ENCODE peak calls at places on chromosomes 16 and 17, in nine cellular contexts. Y, X, O, T, R, H, I, K and J are unnamed samples.

GRCh38 chr16:66290431-66290830 is 76.1 kb upstream of the CDH5 start:
- DNase-seq in Y (no peak), X (no peak), O (no peak), T (no peak), R (no peak), H (no peak), I (no peak), K (no peak), J (no peak)

GRCh38 chr16:4407543-4408322 is 8.7 kb downstream of the CORO7 start:
- DNase-seq in Y (no peak), X (no peak), O (no peak), T (no peak), R (no peak), H (no peak), I (peak; percentile 33), K (no peak), J (no peak)

GRCh38 chr16:72939247-72939646 is 108.7 kb downstream of the ZFHX3 start:
- DNase-seq in Y (no peak), X (no peak), O (peak; percentile 39), T (no peak), R (peak; percentile 64), H (no peak), I (peak; percentile 80), K (no peak), J (no peak)

GRCh38 chr16:83520596-83520995 is 287.2 kb upstream of the HSBP1 start:
- DNase-seq in Y (no peak), X (no peak), O (no peak), T (no peak), R (no peak), H (no peak), I (no peak), K (no peak), J (no peak)

GRCh38 chr17:81694810-81695209 is 8.4 kb upstream of the MRPL12 start:
- DNase-seq in Y (no peak), X (no peak), O (no peak), T (no peak), R (no peak), H (no peak), I (no peak), K (no peak), J (no peak)

GRCh38 chr17:77701996-77702395 is 256.5 kb upstream of the TNRC6C start:
- DNase-seq in Y (no peak), X (no peak), O (no peak), T (no peak), R (no peak), H (no peak), I (no peak), K (no peak), J (no peak)

GRCh38 chr16:2829501-2830354 is at the start of gene ZG16B:
- DNase-seq in Y (no peak), X (no peak), O (peak; percentile 58), T (peak; percentile 12), R (peak; percentile 60), H (peak; percentile 36), I (no peak), K (no peak), J (no peak)

GRCh38 chr16:85031451-85031850 is 3.9 kb downstream of the KIAA0513 start:
- DNase-seq in Y (no peak), X (no peak), O (no peak), T (no peak), R (no peak), H (no peak), I (no peak), K (no peak), J (no peak)

GRCh38 chr17:73613271-73613941 is 30.8 kb downstream of the SDK2 start:
- DNase-seq in Y (no peak), X (no peak), O (no peak), T (no peak), R (no peak), H (no peak), I (no peak), K (no peak), J (no peak)

GRCh38 chr16:49967012-49967559 is 57.9 kb upstream of the CNEP1R1 start:
- DNase-seq in Y (no peak), X (no peak), O (no peak), T (no peak), R (no peak), H (no peak), I (no peak), K (no peak), J (no peak)

GRCh38 chr16:12833939-12834338 is 30.3 kb upstream of the CPPED1 start:
- DNase-seq in Y (no peak), X (no peak), O (peak; percentile 90), T (no peak), R (no peak), H (peak; percentile 37), I (peak; percentile 45), K (no peak), J (no peak)

GRCh38 chr16:65767125-65767524 is 599.4 kb upstream of the CDH5 start:
- DNase-seq in Y (no peak), X (no peak), O (no peak), T (no peak), R (no peak), H (no peak), I (no peak), K (no peak), J (no peak)

GRCh38 chr17:76500074-76500744 is 1.0 kb downstream of the RHBDF2 start:
- DNase-seq in Y (no peak), X (no peak), O (no peak), T (no peak), R (no peak), H (no peak), I (no peak), K (no peak), J (no peak)

GRCh38 chr16:46620265-46621005 is 744 bp downstream of the SHCBP1 start:
- DNase-seq in Y (no peak), X (no peak), O (peak; percentile 29), T (peak; percentile 52), R (no peak), H (peak; percentile 11), I (peak; percentile 63), K (no peak), J (no peak)

GRCh38 chr17:72234951-72235350 is 114.1 kb downstream of the SOX9 start:
- DNase-seq in Y (no peak), X (no peak), O (no peak), T (no peak), R (no peak), H (no peak), I (no peak), K (no peak), J (no peak)

GRCh38 chr16:1706386-1707192 is 594 bp downstream of the MAPK8IP3 start:
- DNase-seq in Y (peak; percentile 38), X (no peak), O (no peak), T (peak; percentile 54), R (peak; percentile 16), H (no peak), I (peak; percentile 73), K (no peak), J (no peak)

GRCh38 chr17:73249700-73250099 is 12.0 kb downstream of the CPSF4L start:
- DNase-seq in Y (no peak), X (no peak), O (no peak), T (no peak), R (no peak), H (no peak), I (no peak), K (no peak), J (no peak)

GRCh38 chr16:85153656-85154091 is 41.4 kb upstream of the CIBAR2 start:
- DNase-seq in Y (no peak), X (no peak), O (no peak), T (no peak), R (no peak), H (no peak), I (no peak), K (no peak), J (no peak)

GRCh38 chr17:8885968-8886674 is 18.6 kb upstream of the PIK3R6 start:
- DNase-seq in Y (no peak), X (no peak), O (no peak), T (no peak), R (no peak), H (no peak), I (no peak), K (no peak), J (no peak)

GRCh38 chr16:28107232-28107631 is 43.7 kb upstream of the GSG1L start:
- DNase-seq in Y (no peak), X (no peak), O (no peak), T (no peak), R (no peak), H (no peak), I (no peak), K (no peak), J (no peak)

GRCh38 chr17:69480197-69480596 is 65.7 kb downstream of the MAP2K6 start:
- DNase-seq in Y (no peak), X (no peak), O (no peak), T (no peak), R (no peak), H (no peak), I (no peak), K (no peak), J (no peak)

GRCh38 chr16:75096730-75097129 is 19.9 kb downstream of the LDHD start:
- DNase-seq in Y (no peak), X (no peak), O (no peak), T (no peak), R (peak; percentile 56), H (peak; percentile 85), I (no peak), K (no peak), J (no peak)

GRCh38 chr16:80924372-80924978 is 82.2 kb downstream of the CMC2 start:
- DNase-seq in Y (no peak), X (no peak), O (peak; percentile 62), T (no peak), R (peak; percentile 85), H (peak; percentile 82), I (peak; percentile 55), K (no peak), J (no peak)

GRCh38 chr16:35414139-35414538 is 1954.7 kb downstream of the TP53TG3F start:
- DNase-seq in Y (no peak), X (no peak), O (no peak), T (no peak), R (no peak), H (no peak), I (no peak), K (no peak), J (no peak)

GRCh38 chr17:8016632-8017424 is 14.4 kb downstream of the GUCY2D start:
- DNase-seq in Y (no peak), X (no peak), O (peak; percentile 44), T (no peak), R (peak; percentile 71), H (peak; percentile 12), I (peak; percentile 50), K (no peak), J (no peak)

GRCh38 chr17:46195939-46196338 is 2.7 kb upstream of the KANSL1 start:
- DNase-seq in Y (no peak), X (no peak), O (no peak), T (no peak), R (no peak), H (no peak), I (no peak), K (no peak), J (no peak)